ENCODE peak calls at places on chromosomes 11 and 22, in eight cellular contexts. One of them, this sample, is unnamed.

GRCh38 chr11:81211050-81211449 is 1522.6 kb downstream of the FAM181B start:
- DNase-seq in stimulated activated CD4-positive, alpha-beta T cell treated with anti-CD3 and anti-CD28 coated beads, Interleukin-2, amount 100 ng/mL, for 24 hours: no peak
- DNase-seq in NCI-H1092: no peak
- DNase-seq in heart right ventricle: no peak
- DNase-seq in kidney glomerular epithelial cell: no peak
- DNase-seq in cardiac septum: no peak
- DNase-seq in GM03348: no peak
- DNase-seq in bronchial epithelial cell: no peak
- DNase-seq in this sample: no peak

GRCh38 chr11:29293825-29294224 is 723.0 kb downstream of the KCNA4 start:
- DNase-seq in stimulated activated CD4-positive, alpha-beta T cell treated with anti-CD3 and anti-CD28 coated beads, Interleukin-2, amount 100 ng/mL, for 24 hours: no peak
- DNase-seq in NCI-H1092: no peak
- DNase-seq in heart right ventricle: no peak
- DNase-seq in kidney glomerular epithelial cell: peak; percentile 18
- DNase-seq in cardiac septum: no peak
- DNase-seq in GM03348: peak; percentile 35
- DNase-seq in bronchial epithelial cell: peak; percentile 91
- DNase-seq in this sample: peak; percentile 36

GRCh38 chr22:50209893-50210292 is 9.1 kb downstream of the SELENOO start:
- DNase-seq in stimulated activated CD4-positive, alpha-beta T cell treated with anti-CD3 and anti-CD28 coated beads, Interleukin-2, amount 100 ng/mL, for 24 hours: peak; percentile 76
- DNase-seq in NCI-H1092: no peak
- DNase-seq in heart right ventricle: peak; percentile 58
- DNase-seq in kidney glomerular epithelial cell: peak; percentile 51
- DNase-seq in cardiac septum: no peak
- DNase-seq in GM03348: peak; percentile 89
- DNase-seq in bronchial epithelial cell: peak; percentile 47
- DNase-seq in this sample: peak; percentile 84

GRCh38 chr11:61065955-61066638 is 36.2 kb upstream of the CD5 start:
- DNase-seq in stimulated activated CD4-positive, alpha-beta T cell treated with anti-CD3 and anti-CD28 coated beads, Interleukin-2, amount 100 ng/mL, for 24 hours: peak; percentile 65
- DNase-seq in NCI-H1092: no peak
- DNase-seq in heart right ventricle: no peak
- DNase-seq in kidney glomerular epithelial cell: no peak
- DNase-seq in cardiac septum: no peak
- DNase-seq in GM03348: no peak
- DNase-seq in bronchial epithelial cell: no peak
- DNase-seq in this sample: no peak

GRCh38 chr11:14907411-14908213 is 15.6 kb upstream of the CYP2R1 start:
- DNase-seq in stimulated activated CD4-positive, alpha-beta T cell treated with anti-CD3 and anti-CD28 coated beads, Interleukin-2, amount 100 ng/mL, for 24 hours: peak; percentile 91
- DNase-seq in NCI-H1092: peak; percentile 62
- DNase-seq in heart right ventricle: peak; percentile 64
- DNase-seq in kidney glomerular epithelial cell: no peak
- DNase-seq in cardiac septum: peak; percentile 89
- DNase-seq in GM03348: peak; percentile 43
- DNase-seq in bronchial epithelial cell: no peak
- DNase-seq in this sample: no peak

GRCh38 chr22:19859861-19860510 is 5.3 kb upstream of the GNB1L start:
- DNase-seq in stimulated activated CD4-positive, alpha-beta T cell treated with anti-CD3 and anti-CD28 coated beads, Interleukin-2, amount 100 ng/mL, for 24 hours: no peak
- DNase-seq in NCI-H1092: no peak
- DNase-seq in heart right ventricle: no peak
- DNase-seq in kidney glomerular epithelial cell: no peak
- DNase-seq in cardiac septum: no peak
- DNase-seq in GM03348: no peak
- DNase-seq in bronchial epithelial cell: no peak
- DNase-seq in this sample: no peak

GRCh38 chr22:37318255-37319109 is 36.2 kb downstream of the CYTH4 start:
- DNase-seq in stimulated activated CD4-positive, alpha-beta T cell treated with anti-CD3 and anti-CD28 coated beads, Interleukin-2, amount 100 ng/mL, for 24 hours: no peak
- DNase-seq in NCI-H1092: no peak
- DNase-seq in heart right ventricle: no peak
- DNase-seq in kidney glomerular epithelial cell: no peak
- DNase-seq in cardiac septum: no peak
- DNase-seq in GM03348: no peak
- DNase-seq in bronchial epithelial cell: no peak
- DNase-seq in this sample: no peak

GRCh38 chr22:42877597-42878340 is 20.7 kb upstream of the ARFGAP3 start:
- DNase-seq in stimulated activated CD4-positive, alpha-beta T cell treated with anti-CD3 and anti-CD28 coated beads, Interleukin-2, amount 100 ng/mL, for 24 hours: no peak
- DNase-seq in NCI-H1092: no peak
- DNase-seq in heart right ventricle: no peak
- DNase-seq in kidney glomerular epithelial cell: no peak
- DNase-seq in cardiac septum: no peak
- DNase-seq in GM03348: no peak
- DNase-seq in bronchial epithelial cell: no peak
- DNase-seq in this sample: no peak

GRCh38 chr22:23269441-23270211 is 89.3 kb downstream of the BCR start:
- DNase-seq in stimulated activated CD4-positive, alpha-beta T cell treated with anti-CD3 and anti-CD28 coated beads, Interleukin-2, amount 100 ng/mL, for 24 hours: no peak
- DNase-seq in NCI-H1092: no peak
- DNase-seq in heart right ventricle: no peak
- DNase-seq in kidney glomerular epithelial cell: no peak
- DNase-seq in cardiac septum: no peak
- DNase-seq in GM03348: no peak
- DNase-seq in bronchial epithelial cell: no peak
- DNase-seq in this sample: no peak

GRCh38 chr11:72840780-72841179 is 26.6 kb downstream of the ATG16L2 start:
- DNase-seq in stimulated activated CD4-positive, alpha-beta T cell treated with anti-CD3 and anti-CD28 coated beads, Interleukin-2, amount 100 ng/mL, for 24 hours: no peak
- DNase-seq in NCI-H1092: no peak
- DNase-seq in heart right ventricle: no peak
- DNase-seq in kidney glomerular epithelial cell: no peak
- DNase-seq in cardiac septum: no peak
- DNase-seq in GM03348: peak; percentile 73
- DNase-seq in bronchial epithelial cell: peak; percentile 71
- DNase-seq in this sample: peak; percentile 69

GRCh38 chr22:41598081-41598480 is 8.4 kb upstream of the PMM1 start:
- DNase-seq in stimulated activated CD4-positive, alpha-beta T cell treated with anti-CD3 and anti-CD28 coated beads, Interleukin-2, amount 100 ng/mL, for 24 hours: no peak
- DNase-seq in NCI-H1092: no peak
- DNase-seq in heart right ventricle: no peak
- DNase-seq in kidney glomerular epithelial cell: peak; percentile 1
- DNase-seq in cardiac septum: no peak
- DNase-seq in GM03348: peak; percentile 78
- DNase-seq in bronchial epithelial cell: peak; percentile 89
- DNase-seq in this sample: peak; percentile 86

GRCh38 chr22:37897805-37898204 is 8.3 kb upstream of the MICALL1 start:
- DNase-seq in stimulated activated CD4-positive, alpha-beta T cell treated with anti-CD3 and anti-CD28 coated beads, Interleukin-2, amount 100 ng/mL, for 24 hours: no peak
- DNase-seq in NCI-H1092: no peak
- DNase-seq in heart right ventricle: no peak
- DNase-seq in kidney glomerular epithelial cell: no peak
- DNase-seq in cardiac septum: no peak
- DNase-seq in GM03348: no peak
- DNase-seq in bronchial epithelial cell: peak; percentile 73
- DNase-seq in this sample: no peak

GRCh38 chr22:44646668-44647067 is 55.3 kb upstream of the PRR5 start:
- DNase-seq in stimulated activated CD4-positive, alpha-beta T cell treated with anti-CD3 and anti-CD28 coated beads, Interleukin-2, amount 100 ng/mL, for 24 hours: no peak
- DNase-seq in NCI-H1092: no peak
- DNase-seq in heart right ventricle: no peak
- DNase-seq in kidney glomerular epithelial cell: no peak
- DNase-seq in cardiac septum: peak; percentile 14
- DNase-seq in GM03348: no peak
- DNase-seq in bronchial epithelial cell: no peak
- DNase-seq in this sample: no peak

GRCh38 chr22:35684270-35684700 is 33.4 kb upstream of the APOL5 start:
- DNase-seq in stimulated activated CD4-positive, alpha-beta T cell treated with anti-CD3 and anti-CD28 coated beads, Interleukin-2, amount 100 ng/mL, for 24 hours: no peak
- DNase-seq in NCI-H1092: peak; percentile 45
- DNase-seq in heart right ventricle: peak; percentile 28
- DNase-seq in kidney glomerular epithelial cell: no peak
- DNase-seq in cardiac septum: no peak
- DNase-seq in GM03348: peak; percentile 68
- DNase-seq in bronchial epithelial cell: peak; percentile 30
- DNase-seq in this sample: peak; percentile 29

GRCh38 chr11:94271885-94272372 is 32.5 kb upstream of the IZUMO1R start:
- DNase-seq in stimulated activated CD4-positive, alpha-beta T cell treated with anti-CD3 and anti-CD28 coated beads, Interleukin-2, amount 100 ng/mL, for 24 hours: no peak
- DNase-seq in NCI-H1092: no peak
- DNase-seq in heart right ventricle: no peak
- DNase-seq in kidney glomerular epithelial cell: no peak
- DNase-seq in cardiac septum: no peak
- DNase-seq in GM03348: no peak
- DNase-seq in bronchial epithelial cell: peak; percentile 62
- DNase-seq in this sample: no peak

GRCh38 chr11:128802358-128802981 is 64.6 kb downstream of the KCNJ1 start:
- DNase-seq in stimulated activated CD4-positive, alpha-beta T cell treated with anti-CD3 and anti-CD28 coated beads, Interleukin-2, amount 100 ng/mL, for 24 hours: no peak
- DNase-seq in NCI-H1092: no peak
- DNase-seq in heart right ventricle: no peak
- DNase-seq in kidney glomerular epithelial cell: no peak
- DNase-seq in cardiac septum: no peak
- DNase-seq in GM03348: peak; percentile 32
- DNase-seq in bronchial epithelial cell: peak; percentile 33
- DNase-seq in this sample: peak; percentile 32

GRCh38 chr22:29385748-29386147 is 2.6 kb downstream of the AP1B1 start:
- DNase-seq in stimulated activated CD4-positive, alpha-beta T cell treated with anti-CD3 and anti-CD28 coated beads, Interleukin-2, amount 100 ng/mL, for 24 hours: no peak
- DNase-seq in NCI-H1092: no peak
- DNase-seq in heart right ventricle: no peak
- DNase-seq in kidney glomerular epithelial cell: no peak
- DNase-seq in cardiac septum: no peak
- DNase-seq in GM03348: no peak
- DNase-seq in bronchial epithelial cell: peak; percentile 17
- DNase-seq in this sample: no peak

GRCh38 chr11:36090351-36091245 is 146.7 kb downstream of the LDLRAD3 start:
- DNase-seq in stimulated activated CD4-positive, alpha-beta T cell treated with anti-CD3 and anti-CD28 coated beads, Interleukin-2, amount 100 ng/mL, for 24 hours: no peak
- DNase-seq in NCI-H1092: no peak
- DNase-seq in heart right ventricle: no peak
- DNase-seq in kidney glomerular epithelial cell: no peak
- DNase-seq in cardiac septum: no peak
- DNase-seq in GM03348: no peak
- DNase-seq in bronchial epithelial cell: no peak
- DNase-seq in this sample: no peak

GRCh38 chr22:41264408-41264941 is 21.5 kb downstream of the RANGAP1 start:
- DNase-seq in stimulated activated CD4-positive, alpha-beta T cell treated with anti-CD3 and anti-CD28 coated beads, Interleukin-2, amount 100 ng/mL, for 24 hours: no peak
- DNase-seq in NCI-H1092: no peak
- DNase-seq in heart right ventricle: no peak
- DNase-seq in kidney glomerular epithelial cell: no peak
- DNase-seq in cardiac septum: no peak
- DNase-seq in GM03348: no peak
- DNase-seq in bronchial epithelial cell: no peak
- DNase-seq in this sample: peak; percentile 25

This sample was measured in AG08395.